ENCODE peak calls at places on chromosome 18, in six cellular contexts. D is activated CD4-positive, CD25-positive, alpha-beta regulatory T cell treated with anti-CD3 and anti-CD28 coated beads, Interleukin-2, amount 50 U/mL, for 72 hours; S is activated gamma-delta T cell treated with Interleukin-2 at 50 U/mL for 16 hours; Z is mesenteric fat pad; J is activated T-helper 1 cell treated with anti-CD3 and anti-CD28 coated beads, Interleukin-12 subunit alpha, Interleukin-12 subunit beta, Interleukin-2, Interleukin-4 antibody, amounts not matched to agents 30 ng/mL and 10 ng/mL and 1 ng/mL, durations not matched to agents 14 hours and 24 hours and 36 hours; H is mesenchymal stem cell. V is an unnamed sample.
A peak's percentile ranks its signal among the peaks of the same experiment; 100 is the strongest.

GRCh38 chr18:69400976-69401474 is 337 bp downstream of the DOK6 start:
- DNase-seq in D (no peak), S (no peak), Z (no peak), J (no peak), H (peak; percentile 35), V (peak; percentile 1)

GRCh38 chr18:24362757-24363156 is 34.9 kb downstream of the OSBPL1A start:
- DNase-seq in D (no peak), S (no peak), Z (no peak), J (no peak), H (no peak), V (no peak)

GRCh38 chr18:24160086-24160485 is 21.2 kb downstream of the CABYR start:
- DNase-seq in D (no peak), S (no peak), Z (no peak), J (no peak), H (no peak), V (no peak)

GRCh38 chr18:25594351-25594750 is 242.4 kb upstream of the ZNF521 start:
- DNase-seq in D (no peak), S (no peak), Z (no peak), J (no peak), H (peak; percentile 17), V (no peak)

GRCh38 chr18:55386545-55386944 is 201.4 kb downstream of the TCF4 start:
- DNase-seq in D (no peak), S (no peak), Z (no peak), J (no peak), H (no peak), V (no peak)

GRCh38 chr18:57296336-57296735 is 56.0 kb upstream of the ST8SIA3 start:
- DNase-seq in D (no peak), S (no peak), Z (no peak), J (no peak), H (no peak), V (no peak)

GRCh38 chr18:76356666-76357065 is 138.4 kb downstream of the ZNF516 start:
- DNase-seq in D (no peak), S (no peak), Z (no peak), J (no peak), H (no peak), V (no peak)

GRCh38 chr18:58353581-58353980 is 275.3 kb downstream of the ALPK2 start:
- DNase-seq in D (no peak), S (no peak), Z (no peak), J (no peak), H (no peak), V (no peak)

GRCh38 chr18:53152478-53152877 is 812.5 kb downstream of the DCC start:
- DNase-seq in D (no peak), S (no peak), Z (no peak), J (no peak), H (no peak), V (no peak)

GRCh38 chr18:3771121-3771971 is 321.4 kb downstream of the TGIF1 start:
- DNase-seq in D (peak; percentile 88), S (peak; percentile 65), Z (peak; percentile 96), J (peak; percentile 73), H (peak; percentile 93), V (peak; percentile 93)

GRCh38 chr18:74333091-74333490 is 17.5 kb downstream of the C18orf63 start:
- DNase-seq in D (no peak), S (no peak), Z (no peak), J (no peak), H (no peak), V (no peak)

GRCh38 chr18:11657152-11657551 is 31.9 kb upstream of the GNAL start:
- DNase-seq in D (no peak), S (no peak), Z (no peak), J (no peak), H (no peak), V (no peak)

GRCh38 chr18:658947-659533 is 1.6 kb downstream of the TYMS start:
- DNase-seq in D (no peak), S (no peak), Z (no peak), J (no peak), H (no peak), V (no peak)

GRCh38 chr18:2948038-2948437 is 64.9 kb downstream of the LPIN2 start:
- DNase-seq in D (no peak), S (no peak), Z (no peak), J (no peak), H (peak; percentile 56), V (peak; percentile 57)

GRCh38 chr18:42113529-42114191 is 158.6 kb downstream of the PIK3C3 start:
- DNase-seq in D (no peak), S (no peak), Z (no peak), J (no peak), H (peak; percentile 67), V (no peak)